ENCODE peak calls at places on chromosomes 4 and X, in four cellular contexts. E is IMR-90, L is H9, K is H1. G is an unnamed sample.

GRCh38 chr4:40897557-40898203 is 147.9 kb downstream of the NSUN7 start:
- DNase-seq in E (peak), L (peak), K (peak), G (peak)

GRCh38 chr4:88320780-88321373 is 36.5 kb upstream of the PPM1K start:
- DNase-seq in E (no peak), L (peak), K (no peak), G (peak)

GRCh38 chr4:42397635-42398447 is 553 bp downstream of the SHISA3 start:
- DNase-seq in E (peak), L (no peak), K (no peak), G (no peak)

GRCh38 chrX:153471663-153472280 is 1.4 kb upstream of the HAUS7 start:
- DNase-seq in E (peak), L (no peak), K (no peak), G (no peak)

GRCh38 chrX:7485041-7485440 is 337.1 kb upstream of the PUDP start:
- DNase-seq in E (no peak), L (no peak), K (no peak), G (no peak)

GRCh38 chrX:15645266-15645665 is 19.3 kb downstream of the CLTRN start:
- DNase-seq in E (no peak), L (no peak), K (no peak), G (peak)

GRCh38 chr4:137124278-137124932 is 407.9 kb downstream of the PCDH18 start:
- DNase-seq in E (peak), L (no peak), K (no peak), G (peak)

GRCh38 chr4:8777320-8778196 is 94.1 kb downstream of the HMX1 start:
- DNase-seq in E (no peak), L (no peak), K (no peak), G (no peak)

GRCh38 chrX:131741103-131741581 is 197.3 kb downstream of the OR13H1 start:
- DNase-seq in E (peak), L (no peak), K (no peak), G (no peak)

GRCh38 chrX:136708348-136708747 is 60.4 kb downstream of the CD40LG start:
- DNase-seq in E (peak), L (no peak), K (no peak), G (no peak)

GRCh38 chrX:40088299-40088625 is 9.5 kb downstream of the BCOR start:
- DNase-seq in E (no peak), L (peak), K (no peak), G (no peak)

GRCh38 chrX:109830157-109830703 is 97.2 kb upstream of the ACSL4 start:
- DNase-seq in E (no peak), L (no peak), K (no peak), G (no peak)

GRCh38 chr4:73055241-73055897 is 14.1 kb downstream of the COX18 start:
- DNase-seq in E (peak), L (no peak), K (no peak), G (no peak)

GRCh38 chr4:142883433-142883832 is 37.3 kb upstream of the INPP4B start:
- DNase-seq in E (peak), L (no peak), K (no peak), G (peak)

GRCh38 chr4:94686086-94686485 is 71.7 kb upstream of the BMPR1B start:
- DNase-seq in E (no peak), L (no peak), K (no peak), G (no peak)

GRCh38 chrX:71533850-71534515 is 1.1 kb downstream of the OGT start:
- DNase-seq in E (peak), L (peak), K (no peak), G (peak)

GRCh38 chrX:136662104-136662503 is 14.1 kb downstream of the CD40LG start:
- DNase-seq in E (no peak), L (no peak), K (no peak), G (no peak)

GRCh38 chr4:22607382-22607781 is 85.4 kb upstream of the GBA3 start:
- DNase-seq in E (peak), L (peak), K (peak), G (peak)

GRCh38 chr4:128955751-128956150 is 137.6 kb downstream of the SCLT1 start:
- DNase-seq in E (no peak), L (no peak), K (no peak), G (peak)

GRCh38 chrX:83845397-83845796 is 15.5 kb upstream of the CYLC1 start:
- DNase-seq in E (peak), L (no peak), K (no peak), G (peak)

GRCh38 chr4:71187399-71188196 is 151.2 kb upstream of the SLC4A4 start:
- DNase-seq in E (peak), L (peak), K (no peak), G (peak)

GRCh38 chr4:122633211-122633610 is 12.3 kb upstream of the IL21 start:
- DNase-seq in E (no peak), L (no peak), K (no peak), G (no peak)

GRCh38 chr4:123398151-123398802 is 1.7 kb downstream of the SPRY1 start:
- DNase-seq in E (peak), L (peak), K (no peak), G (peak)

GRCh38 chrX:44035576-44035975 is 62.4 kb upstream of the NDP start:
- DNase-seq in E (no peak), L (no peak), K (no peak), G (no peak)

GRCh38 chr4:151324449-151325319 is 721 bp downstream of the SH3D19 start:
- DNase-seq in E (peak), L (peak), K (peak), G (peak)

GRCh38 chrX:133849676-133850075 is 135.7 kb downstream of the GPC3 start:
- DNase-seq in E (no peak), L (no peak), K (no peak), G (peak)

GRCh38 chr4:157992038-157992706 is 180.7 kb downstream of the GASK1B start:
- DNase-seq in E (peak), L (no peak), K (no peak), G (peak)

GRCh38 chr4:117783716-117784115 is 250.6 kb upstream of the NDST3 start:
- DNase-seq in E (peak), L (no peak), K (no peak), G (no peak)

GRCh38 chr4:105461221-105462041 is 12.4 kb downstream of the PPA2 start:
- DNase-seq in E (no peak), L (no peak), K (no peak), G (no peak)

GRCh38 chr4:61427818-61428495 is 227.8 kb downstream of the ADGRL3 start:
- DNase-seq in E (no peak), L (no peak), K (no peak), G (peak)

GRCh38 chr4:119550857-119551532 is 77.6 kb downstream of the PDE5A start:
- DNase-seq in E (peak), L (no peak), K (no peak), G (peak)

GRCh38 chr4:15964159-15964558 is 1.2 kb upstream of the FGFBP2 start:
- DNase-seq in E (no peak), L (peak), K (no peak), G (peak)

GRCh38 chr4:1055721-1056590 is 44.5 kb downstream of the FGFRL1 start:
- DNase-seq in E (peak), L (peak), K (no peak), G (peak)

GRCh38 chr4:113961322-113961698 is 18.1 kb downstream of the ARSJ start:
- DNase-seq in E (peak), L (no peak), K (no peak), G (no peak)

GRCh38 chr4:38166082-38166481 is 205.9 kb downstream of the PTTG2 start:
- DNase-seq in E (no peak), L (no peak), K (no peak), G (peak)

GRCh38 chr4:94409947-94410346 is 41.8 kb upstream of the PDLIM5 start:
- DNase-seq in E (no peak), L (no peak), K (no peak), G (no peak)

GRCh38 chrX:110665636-110666035 is 130.0 kb downstream of the CHRDL1 start:
- DNase-seq in E (peak), L (peak), K (no peak), G (peak)

GRCh38 chr4:139416073-139416673 is 37.7 kb upstream of the RAB33B start:
- DNase-seq in E (peak), L (no peak), K (no peak), G (peak)

GRCh38 chrX:47637546-47638195 is 7.9 kb upstream of the CFP start:
- DNase-seq in E (no peak), L (peak), K (no peak), G (peak)
- H4K5ac ChIP-seq in E (no peak), L (no peak), K (no peak), G (no peak)

GRCh38 chr4:145101091-145101490 is 3.0 kb downstream of the ABCE1 start:
- DNase-seq in E (no peak), L (no peak), K (no peak), G (no peak)
- H2BK120ac ChIP-seq in E (no peak), L (no peak), K (no peak), G (no peak)

DNA sequence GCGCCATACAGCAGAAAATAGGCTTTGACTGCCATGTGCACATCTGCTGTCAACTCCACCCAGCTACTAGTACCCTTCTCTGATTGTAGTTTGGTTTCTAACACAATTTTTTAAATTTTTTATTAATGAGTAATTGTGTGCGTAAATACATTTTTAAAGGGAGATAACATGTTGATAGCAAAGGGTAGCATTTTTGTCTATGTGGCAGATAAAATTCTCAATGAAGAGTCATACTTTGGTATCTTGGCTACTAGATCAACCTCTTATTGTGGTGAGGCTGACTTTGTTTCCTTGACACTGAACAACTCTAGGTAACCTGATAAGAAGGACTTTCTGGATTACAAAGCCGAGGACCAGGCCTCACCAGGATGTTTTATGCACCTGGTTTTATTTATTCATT is 9.5 kb downstream of the ADH4 start:
- DNase-seq in E (no peak), L (no peak), K (no peak), G (no peak)
- H3K56ac ChIP-seq in E (no peak), L (no peak), K (no peak), G (no peak)

GRCh38 chr4:51851090-51851936 is 8.4 kb downstream of the DCUN1D4 start:
- DNase-seq in E (no peak), L (no peak), K (no peak), G (peak)
- H4K5ac ChIP-seq in E (no peak), L (no peak), K (no peak), G (no peak)

GRCh38 chr4:57064120-57064519 is 46.1 kb downstream of the IGFBP7 start:
- DNase-seq in E (no peak), L (no peak), K (no peak), G (no peak)
- H2BK120ac ChIP-seq in E (peak), L (no peak), K (no peak), G (no peak)